ENCODE peak calls at places on chromosomes 5 and 9, in nine cellular contexts. W is erythroblast, D is uterus, E is body of pancreas, N is heart left ventricle, Q is ovary, T is vagina, F is stomach, A is GM12891. Z is an unnamed sample.

GRCh38 chr5:39266442-39266841 is 47.1 kb upstream of the FYB1 start:
- DNase-seq in W (no peak), D (no peak), E (no peak), N (no peak), Q (no peak), T (no peak), F (no peak), A (no peak), Z (no peak)

GRCh38 chr5:141934099-141934844 is 10.6 kb downstream of the DELE1 start:
- DNase-seq in W (peak), D (no peak), E (peak), N (peak), Q (no peak), T (no peak), F (peak), A (no peak), Z (peak)

GRCh38 chr5:120464627-120465280 is 654 bp downstream of the PRR16 start:
- DNase-seq in W (peak), D (peak), E (peak), N (peak), Q (no peak), T (no peak), F (peak), A (no peak), Z (peak)

GRCh38 chr5:69502375-69503143 is 10.0 kb downstream of the OCLN start:
- DNase-seq in W (no peak), D (no peak), E (no peak), N (no peak), Q (no peak), T (no peak), F (no peak), A (no peak), Z (no peak)

GRCh38 chr5:76209297-76209696 is 126.1 kb downstream of the SV2C start:
- DNase-seq in W (peak), D (no peak), E (no peak), N (no peak), Q (no peak), T (no peak), F (no peak), A (no peak), Z (no peak)

GRCh38 chr5:115549154-115549553 is 4.6 kb upstream of the FEM1C start:
- DNase-seq in W (peak), D (no peak), E (no peak), N (no peak), Q (no peak), T (no peak), F (no peak), A (no peak), Z (no peak)

GRCh38 chr9:105297442-105298097 is 53.1 kb downstream of the SLC44A1 start:
- DNase-seq in W (peak), D (no peak), E (no peak), N (no peak), Q (no peak), T (no peak), F (no peak), A (no peak), Z (no peak)

GRCh38 chr5:24786108-24786507 is 141.3 kb upstream of the CDH10 start:
- DNase-seq in W (no peak), D (no peak), E (no peak), N (no peak), Q (no peak), T (no peak), F (no peak), A (no peak), Z (no peak)

GRCh38 chr9:96487949-96488348 is 38.0 kb downstream of the HABP4 start:
- DNase-seq in W (no peak), D (no peak), E (no peak), N (peak), Q (no peak), T (no peak), F (no peak), A (no peak), Z (no peak)

GRCh38 chr5:45695011-45695667 is 1.0 kb downstream of the HCN1 start:
- DNase-seq in W (no peak), D (no peak), E (no peak), N (no peak), Q (no peak), T (no peak), F (no peak), A (no peak), Z (no peak)

GRCh38 chr9:134658378-134658955 is 16.9 kb downstream of the COL5A1 start:
- DNase-seq in W (no peak), D (no peak), E (no peak), N (no peak), Q (no peak), T (no peak), F (no peak), A (no peak), Z (no peak)

GRCh38 chr5:150270546-150271295 is 18.9 kb downstream of the CAMK2A start:
- DNase-seq in W (no peak), D (no peak), E (peak), N (no peak), Q (peak), T (no peak), F (no peak), A (no peak), Z (no peak)

GRCh38 chr9:121359358-121360294 is 10.4 kb downstream of the STOM start:
- DNase-seq in W (no peak), D (no peak), E (no peak), N (no peak), Q (no peak), T (no peak), F (no peak), A (no peak), Z (no peak)

GRCh38 chr5:158814521-158814920 is 285.2 kb downstream of the EBF1 start:
- DNase-seq in W (no peak), D (no peak), E (no peak), N (no peak), Q (no peak), T (no peak), F (no peak), A (no peak), Z (no peak)

GRCh38 chr5:58886315-58887207 is 303.7 kb downstream of the RAB3C start:
- DNase-seq in W (peak), D (peak), E (peak), N (peak), Q (peak), T (no peak), F (peak), A (peak), Z (peak)

GRCh38 chr9:136120438-136120844 is 1.8 kb upstream of the TMEM250 start:
- DNase-seq in W (no peak), D (no peak), E (no peak), N (no peak), Q (no peak), T (no peak), F (no peak), A (no peak), Z (no peak)
- TF ChIP-seq POLR2A in W (no peak), D (no peak), E (no peak), N (no peak), Q (no peak), T (no peak), F (no peak), A (no peak), Z (no peak)

GRCh38 chr5:72889324-72889723 is 66.5 kb upstream of the FCHO2 start:
- DNase-seq in W (no peak), D (no peak), E (no peak), N (no peak), Q (no peak), T (no peak), F (no peak), A (no peak), Z (no peak)
- TF ChIP-seq POLR2A in W (no peak), D (no peak), E (no peak), N (no peak), Q (no peak), T (no peak), F (no peak), A (no peak), Z (no peak)

GRCh38 chr5:138752341-138752950 is 779 bp upstream of the CTNNA1 start:
- DNase-seq in W (peak), D (peak), E (peak), N (peak), Q (no peak), T (peak), F (no peak), A (no peak), Z (peak)

GRCh38 chr5:138754699-138755057 is 1.5 kb downstream of the CTNNA1 start:
- DNase-seq in W (no peak), D (no peak), E (no peak), N (no peak), Q (no peak), T (no peak), F (no peak), A (no peak), Z (no peak)

GRCh38 chr5:138755084-138755748 is 2.0 kb downstream of the CTNNA1 start:
- DNase-seq in W (peak), D (no peak), E (no peak), N (no peak), Q (no peak), T (no peak), F (no peak), A (no peak), Z (no peak)

GRCh38 chr5:138753794-138754698 is 821 bp downstream of the CTNNA1 start:
- DNase-seq in W (peak), D (peak), E (peak), N (peak), Q (peak), T (peak), F (peak), A (no peak), Z (peak)

GRCh38 chr5:138752951-138753793 is at the start of gene CTNNA1:
- DNase-seq in W (peak), D (peak), E (peak), N (peak), Q (peak), T (peak), F (peak), A (peak), Z (peak)
- TF ChIP-seq POLR2A in W (peak), D (peak), E (peak), N (no peak), Q (peak), T (peak), F (no peak), A (peak), Z (peak)

GRCh38 chr5:132269635-132270344 is 12.3 kb downstream of the PDLIM4 start:
- DNase-seq in W (no peak), D (no peak), E (no peak), N (no peak), Q (no peak), T (peak), F (no peak), A (no peak), Z (no peak)

GRCh38 chr5:132267931-132268501 is 10.5 kb downstream of the PDLIM4 start:
- DNase-seq in W (no peak), D (no peak), E (no peak), N (no peak), Q (no peak), T (peak), F (no peak), A (no peak), Z (no peak)

GRCh38 chr5:132270345-132270685 is 12.8 kb downstream of the PDLIM4 start:
- DNase-seq in W (no peak), D (no peak), E (peak), N (no peak), Q (no peak), T (peak), F (no peak), A (no peak), Z (peak)

GRCh38 chr5:132267166-132267739 is 9.8 kb downstream of the PDLIM4 start:
- DNase-seq in W (no peak), D (no peak), E (no peak), N (no peak), Q (no peak), T (no peak), F (no peak), A (no peak), Z (peak)

DNA sequence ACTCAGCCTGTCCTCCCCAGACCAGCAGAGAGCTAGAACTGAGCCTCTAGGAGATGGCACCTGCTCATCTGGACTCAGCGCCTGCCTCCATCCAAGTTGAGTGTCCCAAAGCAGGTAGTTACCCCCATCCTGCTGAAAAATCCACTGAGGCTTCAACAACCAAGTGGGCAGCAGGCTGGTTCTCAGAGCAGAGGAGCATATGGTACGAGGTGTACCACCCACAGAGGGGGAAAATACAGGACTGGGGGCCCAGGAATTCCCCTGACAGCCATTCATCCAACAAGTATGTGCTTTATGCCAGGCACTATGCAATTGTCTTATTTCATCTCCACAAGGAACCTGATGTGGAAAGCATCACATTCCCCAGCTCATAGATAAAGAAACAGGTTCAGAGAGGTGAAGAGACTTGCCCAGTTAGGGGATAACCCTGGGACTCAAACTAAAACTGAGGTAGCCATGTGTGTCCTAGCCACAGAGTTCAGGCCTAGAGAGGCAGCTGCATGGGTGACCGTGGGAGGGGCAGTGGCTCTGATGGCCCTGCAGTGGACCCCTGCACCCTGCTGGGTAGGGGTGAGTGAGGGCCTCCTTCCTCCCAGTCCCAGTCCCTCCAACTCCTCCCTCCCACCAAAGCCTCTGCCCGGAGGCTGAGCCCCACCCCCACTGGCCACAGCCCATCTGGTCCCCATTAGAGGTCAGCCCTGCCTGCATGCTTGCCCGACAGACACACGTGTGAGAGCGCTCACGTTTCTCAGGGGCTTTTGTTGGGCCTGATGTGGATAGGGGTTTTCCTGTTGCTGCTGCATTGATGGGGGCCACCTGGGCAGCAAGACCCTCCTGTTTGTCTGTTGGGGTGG is 11.4 kb downstream of the PDLIM4 start:
- DNase-seq in W (no peak), D (peak), E (no peak), N (no peak), Q (no peak), T (peak), F (no peak), A (no peak), Z (no peak)
- TF ChIP-seq POLR2A in W (no peak), D (no peak), E (no peak), N (no peak), Q (no peak), T (no peak), F (no peak), A (no peak), Z (no peak)

GRCh38 chr5:52800394-52801213 is 12.9 kb downstream of the ITGA1 start:
- DNase-seq in W (peak), D (peak), E (peak), N (peak), Q (peak), T (no peak), F (peak), A (no peak), Z (peak)

GRCh38 chr5:52799358-52799982 is 11.8 kb downstream of the ITGA1 start:
- DNase-seq in W (no peak), D (peak), E (peak), N (peak), Q (no peak), T (no peak), F (peak), A (no peak), Z (peak)

GRCh38 chr5:52798952-52799351 is 11.2 kb downstream of the ITGA1 start:
- DNase-seq in W (no peak), D (no peak), E (no peak), N (no peak), Q (no peak), T (no peak), F (no peak), A (no peak), Z (no peak)

GRCh38 chr5:52801329-52801728 is 13.6 kb downstream of the ITGA1 start:
- DNase-seq in W (peak), D (no peak), E (no peak), N (no peak), Q (no peak), T (no peak), F (no peak), A (no peak), Z (no peak)

GRCh38 chr5:52799983-52800393 is 12.3 kb downstream of the ITGA1 start:
- DNase-seq in W (peak), D (peak), E (peak), N (peak), Q (peak), T (peak), F (peak), A (peak), Z (peak)
- TF ChIP-seq POLR2A in W (peak), D (peak), E (peak), N (no peak), Q (peak), T (peak), F (peak), A (peak), Z (peak)

Z was measured in Peyer's patch.